ENCODE peak calls at places on chromosomes 2 and 18, in five cellular contexts. Y, J, B, I and N are unnamed samples.

GRCh38 chr2:62267687-62268086 is 71.8 kb downstream of the B3GNT2 start:
- DNase-seq in J (peak), Y (no peak), B (no peak), I (no peak), N (no peak)

GRCh38 chr2:25323612-25324189 is 18.0 kb downstream of the DNMT3A start:
- DNase-seq in I (no peak), J (no peak), B (no peak), Y (no peak), N (no peak)

GRCh38 chr2:207930747-207931146 is 94.6 kb downstream of the PLEKHM3 start:
- DNase-seq in I (peak), J (no peak), Y (no peak), B (no peak), N (no peak)

GRCh38 chr2:121536347-121536746 is 5.7 kb downstream of the RNU4ATAC start:
- DNase-seq in B (no peak), J (no peak), Y (no peak), I (no peak), N (no peak)

GRCh38 chr2:180359522-180360282 is 352.6 kb upstream of the CWC22 start:
- DNase-seq in B (peak), Y (no peak), J (no peak), I (peak), N (no peak)

GRCh38 chr2:63494968-63495367 is 93.3 kb downstream of the WDPCP start:
- DNase-seq in I (no peak), J (no peak), B (no peak), Y (no peak), N (no peak)

GRCh38 chr2:140157816-140158215 is 1377.6 kb upstream of the NXPH2 start:
- DNase-seq in I (no peak), B (no peak), Y (no peak), J (no peak), N (no peak)

GRCh38 chr2:180728928-180729559 is 251.4 kb upstream of the UBE2E3 start:
- DNase-seq in J (peak), Y (peak), I (no peak), B (no peak), N (no peak)

GRCh38 chr2:156305121-156305520 is 27.4 kb downstream of the NR4A2 start:
- DNase-seq in I (no peak), Y (no peak), B (no peak), J (no peak), N (no peak)

GRCh38 chr2:38665854-38666577 is at the start of gene GALM:
- DNase-seq in B (peak), J (peak), I (peak), Y (peak), N (no peak)

GRCh38 chr2:36408198-36408703 is 52.7 kb downstream of the CRIM1 start:
- DNase-seq in B (peak), J (peak), I (no peak), Y (peak), N (no peak)

GRCh38 chr2:148704247-148704646 is 59.7 kb downstream of the EPC2 start:
- DNase-seq in B (no peak), I (no peak), Y (no peak), J (no peak), N (no peak)

GRCh38 chr2:149488719-149489440 is 98.7 kb downstream of the MMADHC start:
- DNase-seq in J (no peak), I (no peak), Y (peak), B (no peak), N (no peak)

GRCh38 chr18:74389991-74390390 is 67.1 kb downstream of the DIPK1C start:
- DNase-seq in Y (no peak), B (no peak), I (no peak), J (no peak), N (no peak)

GRCh38 chr2:240335061-240335460 is 100.4 kb upstream of the GPC1 start:
- DNase-seq in I (no peak), J (no peak), Y (no peak), B (no peak), N (no peak)

GRCh38 chr18:71998547-71998946 is 545.6 kb downstream of the CBLN2 start:
- DNase-seq in J (no peak), I (peak), Y (no peak), B (no peak), N (no peak)

GRCh38 chr2:8424997-8425900 is 256.6 kb upstream of the ID2 start:
- DNase-seq in Y (no peak), B (no peak), J (no peak), I (no peak), N (no peak)

GRCh38 chr2:160353166-160353565 is 140.4 kb downstream of the RBMS1 start:
- DNase-seq in I (peak), J (no peak), Y (no peak), B (peak), N (no peak)

GRCh38 chr2:129281761-129282160 is 697.7 kb upstream of the RAB6C start:
- DNase-seq in I (no peak), B (no peak), Y (no peak), J (no peak), N (no peak)

GRCh38 chr2:202768284-202768683 is 103.3 kb downstream of the ICA1L start:
- DNase-seq in Y (no peak), B (no peak), I (no peak), J (no peak), N (no peak)

GRCh38 chr18:12838178-12838634 is 45.8 kb downstream of the PTPN2 start:
- DNase-seq in J (peak), B (peak), I (peak), Y (peak), N (no peak)